ENCODE peak calls at places on chromosomes 3 and 15, in ten cellular contexts. A is mucosa of descending colon, J is GM12865, W is neural crest cell, Z is fibroblast of the aortic adventitia, N is endothelial cell, E is GM13976, H is mesothelial cell of epicardium, F is GM06990, D is esophagus muscularis mucosa. C is an unnamed sample.

GRCh38 chr15:65379986-65380385 is 2.2 kb upstream of the IGDCC3 start:
- DNase-seq in Z (no peak), A (no peak), N (no peak), F (no peak), D (no peak), H (no peak), J (no peak), W (no peak), E (no peak), C (no peak)

GRCh38 chr3:10942806-10943205 is 49.7 kb upstream of the SLC6A1 start:
- DNase-seq in N (no peak), A (no peak), H (no peak), J (no peak), E (no peak), D (no peak), Z (no peak), W (no peak), F (no peak), C (no peak)

GRCh38 chr3:10707089-10707983 is 108.7 kb upstream of the SLC6A11 start:
- DNase-seq in F (no peak), D (no peak), A (no peak), J (no peak), W (peak; percentile 27), H (no peak), Z (no peak), N (peak; percentile 32), E (peak; percentile 34), C (no peak)

GRCh38 chr3:195195321-195196209 is 75.4 kb downstream of the XXYLT1 start:
- DNase-seq in F (no peak), D (no peak), E (no peak), H (no peak), Z (no peak), J (no peak), A (no peak), W (peak; percentile 54), N (no peak), C (no peak)

GRCh38 chr3:27076815-27077630 is 292.2 kb downstream of the NEK10 start:
- DNase-seq in J (no peak), N (no peak), F (no peak), W (no peak), H (no peak), Z (peak; percentile 37), A (no peak), E (no peak), D (no peak), C (no peak)

GRCh38 chr15:96064351-96064756 is 266.1 kb upstream of the NR2F2 start:
- DNase-seq in Z (peak; percentile 31), J (no peak), D (peak; percentile 87), H (no peak), A (no peak), W (no peak), E (no peak), F (no peak), N (no peak), C (no peak)

GRCh38 chr3:48966876-48967361 is 23.1 kb upstream of the P4HTM start:
- DNase-seq in F (no peak), H (no peak), A (peak; percentile 67), N (no peak), W (no peak), E (no peak), Z (no peak), J (no peak), D (no peak), C (no peak)

GRCh38 chr3:41726891-41727290 is 235.0 kb downstream of the ULK4 start:
- DNase-seq in A (no peak), Z (no peak), H (no peak), J (no peak), F (no peak), D (no peak), E (no peak), W (no peak), N (no peak), C (no peak)

GRCh38 chr3:8576841-8577553 is 67.6 kb downstream of the SSUH2 start:
- DNase-seq in D (no peak), H (no peak), J (no peak), E (no peak), F (no peak), Z (peak; percentile 41), N (no peak), W (no peak), A (no peak), C (peak; percentile 54)

GRCh38 chr3:8962226-8962861 is 928 bp downstream of the RAD18 start:
- DNase-seq in F (no peak), E (no peak), N (no peak), J (no peak), Z (no peak), H (no peak), W (no peak), A (no peak), D (no peak), C (no peak)

GRCh38 chr3:56622381-56622780 is 60.7 kb downstream of the TASOR start:
- DNase-seq in E (no peak), D (no peak), A (no peak), Z (no peak), W (no peak), N (no peak), H (no peak), F (no peak), J (no peak), C (no peak)

GRCh38 chr3:72008226-72008996 is 223.5 kb upstream of the PROK2 start:
- DNase-seq in J (no peak), D (no peak), E (no peak), Z (peak; percentile 42), N (no peak), W (no peak), F (no peak), A (no peak), H (no peak), C (no peak)

GRCh38 chr3:4061854-4062360 is 241.3 kb upstream of the SETMAR start:
- DNase-seq in A (no peak), F (no peak), Z (no peak), E (no peak), H (no peak), D (no peak), N (no peak), W (no peak), J (no peak), C (no peak)

GRCh38 chr3:167837430-167837829 is 101.9 kb downstream of the SERPINI1 start:
- DNase-seq in F (no peak), W (no peak), N (no peak), A (no peak), D (no peak), E (no peak), J (no peak), Z (peak; percentile 28), H (no peak), C (no peak)
- TF ChIP-seq CTCF in F (no peak), W (peak; percentile 39), N (no peak), A (no peak), D (peak; percentile 25), E (no peak), J (no peak), Z (no peak), H (no peak), C (peak; percentile 20)

GRCh38 chr15:77581896-77582569 is 50.7 kb downstream of the LINGO1 start:
- DNase-seq in F (no peak), H (no peak), E (no peak), A (peak; percentile 47), W (no peak), J (no peak), N (no peak), D (no peak), Z (no peak), C (no peak)

GRCh38 chr15:77582763-77583162 is 49.9 kb downstream of the LINGO1 start:
- DNase-seq in A (peak; percentile 50), H (no peak), N (no peak), W (no peak), F (no peak), Z (no peak), D (no peak), J (no peak), E (no peak), C (no peak)

GRCh38 chr15:77584691-77585090 is 48.0 kb downstream of the LINGO1 start:
- DNase-seq in D (no peak), E (no peak), W (no peak), A (no peak), F (no peak), N (no peak), H (no peak), J (no peak), Z (no peak), C (no peak)

GRCh38 chr15:77580991-77581682 is 51.6 kb downstream of the LINGO1 start:
- DNase-seq in H (no peak), E (no peak), Z (no peak), W (no peak), N (no peak), J (no peak), A (no peak), D (no peak), F (no peak), C (no peak)

DNA sequence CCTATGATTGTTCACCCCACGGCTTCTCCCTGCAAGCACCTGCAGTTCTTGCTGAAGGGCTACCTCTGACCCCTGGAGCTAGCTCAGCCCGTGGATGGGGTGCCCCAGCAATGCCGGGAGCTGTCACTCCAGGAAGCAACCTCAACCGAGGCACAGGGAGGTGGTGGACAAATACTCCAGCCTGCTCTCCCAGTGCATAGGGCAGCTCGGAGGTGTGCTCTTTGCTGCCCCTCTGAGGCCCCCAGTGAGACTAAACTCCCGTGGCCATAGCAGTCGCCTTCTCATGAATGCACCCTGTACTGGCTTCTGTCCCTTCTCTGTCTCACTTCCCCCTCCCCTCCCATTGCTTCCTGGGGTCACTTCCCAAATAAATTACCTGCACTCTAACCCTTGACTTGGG is 48.5 kb downstream of the LINGO1 start:
- DNase-seq in D (no peak), F (no peak), H (no peak), Z (no peak), N (peak; percentile 35), W (no peak), E (no peak), J (no peak), A (no peak), C (no peak)
- TF ChIP-seq CTCF in D (no peak), F (peak; percentile 42), H (no peak), Z (peak; percentile 25), N (no peak), W (peak; percentile 49), E (no peak), J (peak; percentile 16), A (no peak), C (peak; percentile 4)

GRCh38 chr3:89522168-89522567 is 414.7 kb downstream of the EPHA3 start:
- DNase-seq in N (no peak), A (no peak), H (no peak), F (no peak), D (no peak), W (no peak), J (no peak), Z (peak; percentile 9), E (no peak), C (no peak)
- TF ChIP-seq CTCF in N (no peak), A (no peak), H (no peak), F (no peak), D (no peak), W (no peak), J (no peak), Z (no peak), E (no peak), C (no peak)

DNA sequence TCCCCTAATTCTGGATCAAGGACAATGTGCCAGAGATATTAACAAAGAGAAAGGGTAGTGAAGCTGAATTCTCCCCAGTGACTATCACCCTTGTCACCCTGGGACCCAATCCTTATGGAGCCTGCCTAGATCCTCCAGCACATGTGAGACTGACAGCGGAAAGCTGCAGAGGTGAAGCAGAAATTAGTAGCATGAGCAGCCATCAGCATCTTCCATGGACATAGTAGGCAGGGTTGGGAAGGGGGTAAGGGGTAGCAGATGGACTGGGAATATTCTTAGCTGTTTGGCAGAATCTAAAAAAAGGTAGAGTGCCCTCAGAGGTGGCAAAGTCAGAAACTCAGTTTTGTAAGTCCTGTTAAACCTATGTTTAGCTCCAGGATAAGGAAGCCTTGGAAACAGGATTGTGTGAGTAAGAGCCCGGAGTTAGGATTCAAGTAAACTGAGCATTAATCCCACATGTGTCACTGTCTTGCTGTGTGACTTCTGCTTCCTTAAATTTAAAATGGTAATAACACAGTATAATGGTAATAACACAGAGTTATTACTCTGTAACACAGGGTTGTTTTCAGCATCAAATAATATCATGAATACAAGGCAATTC is 14.5 kb downstream of the GOLIM4 start:
- DNase-seq in E (no peak), F (no peak), J (no peak), D (no peak), N (no peak), Z (no peak), H (no peak), W (no peak), A (no peak), C (no peak)
- TF ChIP-seq CTCF in E (no peak), F (no peak), J (no peak), D (no peak), N (no peak), Z (no peak), H (no peak), W (no peak), A (no peak), C (no peak)

C was measured in AG09319.